ENCODE peak calls at places on chromosomes 11 and 22, in seven cellular contexts. J is head of caudate nucleus, P is MV-4-11, H is sciatic nerve, T is Ammon's horn, Q is hippocampal formation, F is T-cell. N is an unnamed sample.

GRCh38 chr11:134379241-134379640 is 32.8 kb downstream of the B3GAT1 start:
- DNase-seq in H (no peak), F (no peak), J (no peak), T (no peak), Q (no peak), P (no peak), N (no peak)

GRCh38 chr11:12941671-12942070 is 67.4 kb upstream of the RASSF10 start:
- DNase-seq in Q (no peak), H (no peak), P (no peak), F (no peak), J (no peak), T (no peak), N (no peak)

GRCh38 chr11:5247479-5248192 is 2.0 kb downstream of the HBG1 start:
- DNase-seq in F (no peak), H (no peak), Q (no peak), P (no peak), T (no peak), J (no peak), N (peak; percentile 23)

GRCh38 chr22:31085493-31085824 is 4.3 kb downstream of the SMTN start:
- DNase-seq in J (peak; percentile 78), H (peak; percentile 83), Q (peak; percentile 82), P (peak; percentile 50), T (peak; percentile 91), F (no peak), N (no peak)

GRCh38 chr11:415640-416041 is 842 bp upstream of the SIGIRR start:
- DNase-seq in F (no peak), H (no peak), Q (no peak), P (no peak), J (no peak), T (no peak), N (no peak)

GRCh38 chr11:79493555-79494171 is 52.8 kb upstream of the TENM4 start:
- DNase-seq in T (peak; percentile 76), F (no peak), H (peak; percentile 83), Q (peak; percentile 46), J (peak; percentile 77), P (peak; percentile 41), N (peak; percentile 62)

GRCh38 chr11:78991681-78992080 is 417.0 kb upstream of the NARS2 start:
- DNase-seq in Q (no peak), J (no peak), F (no peak), T (no peak), H (no peak), P (no peak), N (no peak)

GRCh38 chr22:16563555-16564520 is 28.8 kb downstream of the CCT8L2 start:
- DNase-seq in T (no peak), H (peak; percentile 59), P (no peak), J (no peak), F (no peak), Q (no peak), N (no peak)

GRCh38 chr11:129620705-129621104 is 194.9 kb upstream of the TMEM45B start:
- DNase-seq in F (no peak), Q (no peak), J (no peak), P (no peak), T (no peak), H (no peak), N (no peak)

GRCh38 chr11:119671561-119672015 is 57.4 kb downstream of the NECTIN1 start:
- DNase-seq in P (no peak), T (peak; percentile 95), J (peak; percentile 84), H (no peak), F (no peak), Q (peak; percentile 82), N (peak; percentile 55)

GRCh38 chr11:63873381-63873780 is 34.5 kb downstream of the MARK2 start:
- DNase-seq in Q (no peak), F (no peak), P (no peak), J (no peak), T (no peak), H (no peak), N (no peak)